ENCODE peak calls at places on chromosomes 4 and X, in six cellular contexts. V is GM13976, Q is HS-27A, I is T-helper 17 cell, E is right cardiac atrium, N is mammary epithelial cell. Y is an unnamed sample.

GRCh38 chrX:72727846-72728245 is 13.7 kb upstream of the PHKA1 start:
- DNase-seq in E (no peak), N (no peak), V (no peak), Q (no peak), I (no peak), Y (no peak)

GRCh38 chr4:4875147-4875546 is 15.7 kb downstream of the MSX1 start:
- DNase-seq in N (no peak), I (no peak), Q (no peak), E (no peak), V (no peak), Y (no peak)

GRCh38 chr4:24477919-24478318 is 106.4 kb downstream of the DHX15 start:
- DNase-seq in I (no peak), Q (no peak), V (no peak), N (no peak), E (peak), Y (no peak)

GRCh38 chr4:94871644-94872305 is 114.0 kb downstream of the BMPR1B start:
- DNase-seq in N (no peak), E (no peak), V (no peak), I (no peak), Q (no peak), Y (no peak)

GRCh38 chr4:127852661-127853060 is 28.0 kb upstream of the PLK4 start:
- DNase-seq in Q (no peak), I (no peak), N (no peak), V (no peak), E (no peak), Y (no peak)

GRCh38 chrX:7115557-7115956 is 32.0 kb upstream of the STS start:
- DNase-seq in N (no peak), I (no peak), Q (no peak), V (no peak), E (peak), Y (no peak)

GRCh38 chr4:91936301-91936700 is 367.5 kb upstream of the GRID2 start:
- DNase-seq in I (no peak), Q (peak), V (no peak), E (no peak), N (no peak), Y (no peak)

GRCh38 chr4:104491396-104491821 is 3.3 kb downstream of the CXXC4 start:
- DNase-seq in E (peak), N (no peak), Q (no peak), I (no peak), V (peak), Y (no peak)

GRCh38 chr4:36039031-36039430 is 205.3 kb downstream of the ARAP2 start:
- DNase-seq in I (no peak), E (no peak), Q (no peak), V (no peak), N (no peak), Y (no peak)

GRCh38 chr4:153594208-153594607 is 89.9 kb upstream of the TLR2 start:
- DNase-seq in I (no peak), Q (no peak), V (no peak), E (no peak), N (no peak), Y (peak)

GRCh38 chrX:7420712-7421111 is 272.8 kb upstream of the PUDP start:
- DNase-seq in I (no peak), Q (no peak), E (no peak), N (no peak), V (no peak), Y (no peak)

GRCh38 chrX:56733459-56734046 is 4.5 kb downstream of the NBDY start:
- DNase-seq in Q (no peak), N (peak), I (peak), E (peak), V (peak), Y (no peak)

GRCh38 chrX:55039471-55039870 is 8.7 kb upstream of the ALAS2 start:
- DNase-seq in E (no peak), V (no peak), N (peak), Q (no peak), I (no peak), Y (no peak)

GRCh38 chr4:189178125-189178746 is 762.4 kb upstream of the FRG1 start:
- DNase-seq in E (no peak), V (no peak), Q (no peak), N (no peak), I (no peak), Y (no peak)